ENCODE peak calls at places on chromosomes 4 and X, in seven cellular contexts. J is psoas muscle; P is A549; I is endothelial cell of umbilical vein; C is GM23338; X is naive thymus-derived CD4-positive, alpha-beta T cell; O is heart left ventricle. L is an unnamed sample.

GRCh38 chrX:21865436-21865835 is 9.6 kb downstream of the YY2 start:
- DNase-seq in J (no peak), P (no peak), I (no peak), C (no peak), X (no peak), O (no peak), L (no peak)

GRCh38 chrX:27987862-27988646 is 6.8 kb upstream of the DCAF8L1 start:
- DNase-seq in J (no peak), P (no peak), I (no peak), C (no peak), X (no peak), O (no peak), L (no peak)

GRCh38 chr4:23945521-23946017 is 55.7 kb upstream of the PPARGC1A start:
- DNase-seq in J (peak; percentile 62), P (no peak), I (no peak), C (no peak), X (no peak), O (no peak), L (peak; percentile 32)

GRCh38 chr4:3237711-3238560 is 11.0 kb upstream of the MSANTD1 start:
- DNase-seq in J (no peak), P (no peak), I (no peak), C (peak; percentile 67), X (no peak), O (no peak), L (no peak)

GRCh38 chr4:162498168-162498567 is 334.4 kb upstream of the FSTL5 start:
- DNase-seq in J (no peak), P (no peak), I (no peak), C (no peak), X (no peak), O (peak; percentile 12), L (no peak)

GRCh38 chr4:144575181-144575580 is 70.8 kb upstream of the HHIP start:
- DNase-seq in J (no peak), P (no peak), I (peak; percentile 57), C (peak; percentile 23), X (no peak), O (no peak), L (no peak)

GRCh38 chrX:39850630-39851152 is 247.1 kb downstream of the BCOR start:
- DNase-seq in J (no peak), P (no peak), I (no peak), C (no peak), X (peak; percentile 29), O (no peak), L (peak; percentile 11)

GRCh38 chrX:155115174-155115830 is 44.0 kb downstream of the BRCC3 start:
- DNase-seq in J (no peak), P (no peak), I (no peak), C (no peak), X (no peak), O (no peak), L (no peak)

GRCh38 chr4:81600511-81601269 is 129.0 kb upstream of the RASGEF1B start:
- DNase-seq in J (no peak), P (no peak), I (no peak), C (no peak), X (no peak), O (peak; percentile 66), L (no peak)

GRCh38 chr4:21290562-21290961 is 590.3 kb downstream of the PACRGL start:
- DNase-seq in J (no peak), P (no peak), I (no peak), C (no peak), X (no peak), O (no peak), L (no peak)

GRCh38 chrX:13194291-13195103 is 125.4 kb downstream of the ATXN3L start:
- DNase-seq in J (no peak), P (no peak), I (peak; percentile 63), C (no peak), X (peak; percentile 1), O (no peak), L (no peak)

GRCh38 chr4:132417220-132417619 is 731.9 kb upstream of the PCDH10 start:
- DNase-seq in J (no peak), P (no peak), I (no peak), C (peak; percentile 62), X (no peak), O (no peak), L (no peak)

GRCh38 chrX:78075787-78076389 is 28.2 kb upstream of the PGK1 start:
- DNase-seq in J (no peak), P (no peak), I (no peak), C (no peak), X (no peak), O (no peak), L (no peak)

GRCh38 chr4:77618383-77619241 is 13.0 kb downstream of the CXCL13 start:
- DNase-seq in J (peak; percentile 16), P (peak; percentile 59), I (peak; percentile 75), C (peak; percentile 92), X (peak; percentile 49), O (peak; percentile 69), L (peak; percentile 30)

GRCh38 chr4:120052840-120053239 is 13.8 kb downstream of the MAD2L1 start:
- DNase-seq in J (peak; percentile 18), P (no peak), I (peak; percentile 69), C (no peak), X (no peak), O (no peak), L (peak; percentile 95)

GRCh38 chrX:153648358-153649177 is 1.6 kb downstream of the DUSP9 start:
- DNase-seq in J (no peak), P (no peak), I (no peak), C (no peak), X (no peak), O (no peak), L (no peak)

GRCh38 chr4:78599147-78599546 is 47.6 kb downstream of the ANXA3 start:
- DNase-seq in J (no peak), P (no peak), I (no peak), C (no peak), X (no peak), O (no peak), L (no peak)

GRCh38 chr4:1879491-1879890 is 8.3 kb downstream of the NSD2 start:
- DNase-seq in J (no peak), P (no peak), I (no peak), C (no peak), X (no peak), O (no peak), L (no peak)

GRCh38 chrX:102867254-102867653 is 69.8 kb upstream of the RAB40AL start:
- DNase-seq in J (no peak), P (no peak), I (no peak), C (no peak), X (no peak), O (no peak), L (no peak)

GRCh38 chr4:3765271-3766206 is 646 bp upstream of the ADRA2C start:
- DNase-seq in J (peak; percentile 45), P (peak; percentile 42), I (no peak), C (peak; percentile 78), X (no peak), O (peak; percentile 26), L (no peak)

GRCh38 chr4:41678086-41678485 is 70.4 kb downstream of the PHOX2B start:
- DNase-seq in J (no peak), P (no peak), I (no peak), C (no peak), X (no peak), O (no peak), L (no peak)

GRCh38 chr4:4913147-4913561 is 53.7 kb downstream of the MSX1 start:
- DNase-seq in J (peak; percentile 59), P (no peak), I (no peak), C (no peak), X (no peak), O (no peak), L (no peak)

DNA sequence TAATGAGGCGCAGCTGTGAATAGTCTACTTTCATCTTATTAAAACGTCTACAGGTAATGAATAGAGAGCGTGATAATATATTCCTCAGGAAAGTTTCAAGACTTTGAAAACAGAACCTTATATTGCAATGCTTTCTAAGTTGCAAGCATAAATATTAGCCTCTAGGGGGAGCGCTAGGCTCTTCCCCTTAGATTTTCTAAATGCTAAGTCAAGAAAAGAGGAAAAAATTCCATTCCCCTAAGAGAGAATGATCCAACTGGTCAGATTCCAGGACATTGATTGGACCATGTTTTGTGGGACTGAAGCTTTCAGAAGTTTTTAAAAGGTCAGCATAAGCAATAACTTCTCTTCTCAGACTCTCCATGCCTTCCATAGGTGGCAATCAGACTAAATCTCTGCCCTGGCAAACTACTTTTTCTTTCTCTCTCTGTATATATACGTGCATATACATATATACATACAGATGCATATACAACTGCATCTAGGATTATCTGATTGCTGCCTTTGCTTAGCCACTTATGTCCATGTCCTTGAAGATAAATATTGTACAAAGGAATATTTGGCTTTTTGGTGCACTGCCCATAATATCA is 492.9 kb downstream of the INPP4B start:
- DNase-seq in J (no peak), P (no peak), I (peak; percentile 68), C (peak; percentile 81), X (peak; percentile 48), O (peak; percentile 15), L (peak; percentile 38)
- H3K27ac ChIP-seq in J (peak overlapping the region; percentile 23), P (peak overlapping the region; percentile 77), I (no peak overlapping the region), C (no peak overlapping the region), X (peak overlapping the region; percentile 67), O (peak overlapping the region; percentile 8), L (no peak overlapping the region)

GRCh38 chrX:19698691-19699090 is 183.4 kb upstream of the MAP3K15 start:
- DNase-seq in J (no peak), P (no peak), I (no peak), C (no peak), X (no peak), O (no peak), L (no peak)

GRCh38 chrX:19697416-19697815 is 182.1 kb upstream of the MAP3K15 start:
- DNase-seq in J (no peak), P (peak; percentile 48), I (no peak), C (no peak), X (no peak), O (no peak), L (no peak)

GRCh38 chrX:19699151-19699550 is 183.8 kb upstream of the MAP3K15 start:
- DNase-seq in J (no peak), P (no peak), I (no peak), C (no peak), X (no peak), O (no peak), L (no peak)

GRCh38 chrX:19695884-19696283 is 180.6 kb upstream of the MAP3K15 start:
- DNase-seq in J (no peak), P (no peak), I (no peak), C (no peak), X (no peak), O (no peak), L (no peak)

DNA sequence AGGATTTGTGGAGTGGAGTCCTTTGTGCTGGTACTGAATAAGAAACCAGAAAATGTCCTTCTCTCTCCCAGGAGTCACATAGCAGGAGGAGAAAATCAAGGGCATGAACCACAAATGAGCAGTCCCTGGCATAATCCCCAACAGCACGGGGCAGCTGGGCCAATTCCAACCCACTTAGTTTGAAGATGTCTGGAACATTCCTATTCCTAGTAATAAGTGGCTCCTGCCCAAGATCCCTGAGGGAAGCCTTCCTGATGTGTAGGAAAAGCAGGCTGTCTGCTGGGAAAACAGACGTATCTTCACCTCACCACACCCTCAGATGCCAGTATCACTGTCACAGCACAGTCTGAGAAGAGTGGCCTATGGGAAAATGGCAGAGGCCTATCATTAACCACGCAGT is 182.8 kb upstream of the MAP3K15 start:
- DNase-seq in J (no peak), P (no peak), I (no peak), C (no peak), X (no peak), O (no peak), L (no peak)
- H3K4me3 ChIP-seq in J (no peak overlapping the region), P (no peak overlapping the region), I (no peak overlapping the region), C (no peak overlapping the region), X (no peak overlapping the region), O (no peak overlapping the region), L (no peak overlapping the region)

GRCh38 chr4:149166365-149166764 is 649.3 kb downstream of the IQCM start:
- DNase-seq in J (no peak), P (no peak), I (no peak), C (no peak), X (no peak), O (no peak), L (no peak)
- H3K27ac ChIP-seq in J (no peak overlapping the region), P (no peak overlapping the region), I (no peak overlapping the region), C (no peak overlapping the region), X (no peak overlapping the region), O (no peak overlapping the region), L (no peak overlapping the region)

GRCh38 chrX:131812847-131813825 is 210.0 kb upstream of the STK26 start:
- DNase-seq in J (peak; percentile 66), P (peak; percentile 6), I (peak; percentile 49), C (no peak), X (peak; percentile 96), O (peak; percentile 60), L (no peak)
- H3K4me3 ChIP-seq in J (peak overlapping the region; percentile 60), P (no peak overlapping the region), I (peak overlapping the region; percentile 9), C (no peak overlapping the region), X (peak overlapping the region; percentile 69), O (peak overlapping the region; percentile 38), L (no peak overlapping the region)